ENCODE peak calls at places on chromosome 16, in five cellular contexts. O is heart right ventricle, K is NT2/D1, Z is IMR-90, A is tibial artery. V is an unnamed sample.

GRCh38 chr16:71564377-71564967 is 12.4 kb downstream of the TAT start:
- DNase-seq in A (no peak), O (peak; percentile 87), Z (no peak), K (no peak), V (no peak)

GRCh38 chr16:82514262-82514661 is 112.5 kb upstream of the CDH13 start:
- DNase-seq in A (no peak), K (no peak), Z (no peak), O (no peak), V (no peak)

GRCh38 chr16:67198238-67198734 is 645 bp upstream of the ELMO3 start:
- DNase-seq in Z (peak; percentile 29), A (no peak), K (no peak), O (no peak), V (no peak)

GRCh38 chr16:67723151-67723915 is 4.2 kb upstream of the GFOD2 start:
- DNase-seq in Z (peak; percentile 75), A (no peak), O (no peak), K (no peak), V (no peak)

GRCh38 chr16:89519881-89520280 is 11.7 kb downstream of the SPG7 start:
- DNase-seq in Z (no peak), A (no peak), O (no peak), K (no peak), V (no peak)

GRCh38 chr16:69330286-69331109 is at the start of gene PDF:
- DNase-seq in O (peak; percentile 95), A (peak; percentile 96), Z (peak; percentile 90), K (peak; percentile 92), V (peak; percentile 95)

GRCh38 chr16:85619089-85619850 is 6.1 kb downstream of the GSE1 start:
- DNase-seq in A (no peak), O (no peak), Z (no peak), K (no peak), V (no peak)

GRCh38 chr16:1787322-1788094 is 4.7 kb downstream of the NUBP2 start:
- DNase-seq in Z (no peak), O (peak; percentile 4), A (no peak), K (no peak), V (peak; percentile 11)

GRCh38 chr16:21277927-21278706 is at the start of gene CRYM:
- DNase-seq in O (peak; percentile 55), A (peak; percentile 43), K (no peak), Z (no peak), V (peak; percentile 71)

GRCh38 chr16:81486555-81487061 is 42.0 kb downstream of the CMIP start:
- DNase-seq in O (peak; percentile 52), K (no peak), Z (peak; percentile 28), A (peak; percentile 73), V (peak; percentile 54)

GRCh38 chr16:65767125-65767524 is 599.4 kb upstream of the CDH5 start:
- DNase-seq in K (no peak), A (no peak), Z (no peak), O (no peak), V (no peak)

GRCh38 chr16:47925811-47926460 is 229.9 kb downstream of the ABCC12 start:
- DNase-seq in A (no peak), O (no peak), K (no peak), Z (peak; percentile 28), V (no peak)

GRCh38 chr16:17469742-17470001 is 1.1 kb downstream of the XYLT1 start:
- DNase-seq in A (no peak), O (no peak), Z (no peak), K (no peak), V (no peak)

GRCh38 chr16:66658143-66658859 is 38.2 kb downstream of the CMTM4 start:
- DNase-seq in O (no peak), A (no peak), Z (no peak), K (no peak), V (no peak)

GRCh38 chr16:66695474-66695934 is 1.0 kb downstream of the CMTM4 start:
- DNase-seq in O (no peak), Z (no peak), A (no peak), K (no peak), V (no peak)

GRCh38 chr16:47136101-47136820 is 7.5 kb downstream of the NETO2 start:
- DNase-seq in A (no peak), Z (peak; percentile 45), O (peak; percentile 44), K (no peak), V (no peak)

GRCh38 chr16:50961944-50962343 is 189.1 kb downstream of the SALL1 start:
- DNase-seq in A (no peak), O (no peak), K (no peak), Z (no peak), V (no peak)

GRCh38 chr16:54282202-54282922 is 4.2 kb downstream of the IRX3 start:
- DNase-seq in Z (no peak), A (no peak), K (no peak), O (peak; percentile 55), V (peak; percentile 64)

GRCh38 chr16:54281535-54282201 is 4.9 kb downstream of the IRX3 start:
- DNase-seq in K (no peak), Z (no peak), A (no peak), O (no peak), V (no peak)

GRCh38 chr16:54283735-54284318 is 2.8 kb downstream of the IRX3 start:
- DNase-seq in A (no peak), O (no peak), K (no peak), Z (no peak), V (no peak)

GRCh38 chr16:54284319-54284930 is 2.2 kb downstream of the IRX3 start:
- DNase-seq in K (no peak), A (no peak), O (no peak), Z (no peak), V (no peak)

DNA sequence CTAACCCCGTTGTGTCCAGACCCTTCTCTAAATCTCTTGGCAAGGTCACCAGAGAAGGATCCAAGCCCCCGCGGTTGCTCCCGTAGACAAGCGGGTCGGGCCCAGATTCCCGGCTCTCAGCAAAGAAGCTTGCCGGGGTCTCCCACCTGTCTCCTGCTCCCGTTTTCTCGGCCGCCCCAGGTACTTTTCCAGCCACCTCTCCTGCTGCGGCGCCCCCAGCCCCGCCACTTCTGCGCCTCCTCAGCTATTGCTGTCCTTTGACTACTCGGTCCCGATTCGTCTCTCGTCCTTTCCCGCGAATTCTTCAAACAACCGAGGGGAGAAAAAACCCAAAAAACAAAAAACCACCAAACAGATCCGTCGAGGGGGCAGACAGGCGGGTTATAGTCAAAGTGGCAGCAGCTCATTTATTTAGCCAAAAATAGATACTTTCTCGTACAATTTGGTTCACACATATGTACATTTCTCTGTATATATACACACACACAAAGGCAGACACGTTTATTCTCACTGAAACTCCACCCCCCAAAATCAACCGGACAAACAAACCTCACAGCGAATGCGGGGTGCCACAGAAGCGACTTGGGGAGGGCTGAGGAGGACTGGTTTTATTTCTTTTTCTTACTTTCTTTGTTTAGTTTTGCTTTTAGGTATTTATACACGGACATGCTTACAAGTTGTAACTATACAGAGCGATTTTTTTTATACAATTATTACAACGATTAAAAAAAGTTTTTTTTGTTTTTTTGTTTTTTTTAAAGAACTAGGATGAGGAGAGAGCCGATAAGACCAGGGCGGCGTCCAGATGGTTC is 3.5 kb downstream of the IRX3 start:
- DNase-seq in A (no peak), Z (no peak), O (no peak), K (no peak), V (no peak)
- H3K4me3 ChIP-seq in A (no peak overlapping the region), Z (no peak overlapping the region), O (no peak overlapping the region), K (no peak overlapping the region), V (peak overlapping the region; percentile 83)

GRCh38 chr16:88070989-88071625 is 119.9 kb downstream of the BANP start:
- DNase-seq in A (no peak), Z (no peak), O (no peak), K (no peak), V (no peak)
- H3K36me3 ChIP-seq in A (peaks cover 43% of the 10 kb centered on the region), Z (peaks cover 29% of the 10 kb centered on the region), O (peaks cover 69% of the 10 kb centered on the region), K (peaks cover 68% of the 10 kb centered on the region), V (peaks cover 51% of the 10 kb centered on the region)

GRCh38 chr16:54928016-54928356 is 2.7 kb upstream of the IRX5 start:
- DNase-seq in Z (no peak), K (no peak), O (no peak), A (no peak), V (no peak)

GRCh38 chr16:54929090-54930033 is 1.3 kb upstream of the IRX5 start:
- DNase-seq in K (peak; percentile 98), Z (peak; percentile 94), O (peak; percentile 100), A (peak; percentile 99), V (peak; percentile 100)

GRCh38 chr16:54927125-54928015 is 3.3 kb upstream of the IRX5 start:
- DNase-seq in K (no peak), Z (no peak), O (no peak), A (no peak), V (no peak)

GRCh38 chr16:54930034-54930938 is at the start of gene IRX5:
- DNase-seq in K (peak; percentile 86), O (peak; percentile 91), Z (peak; percentile 81), A (peak; percentile 86), V (peak; percentile 91)

DNA sequence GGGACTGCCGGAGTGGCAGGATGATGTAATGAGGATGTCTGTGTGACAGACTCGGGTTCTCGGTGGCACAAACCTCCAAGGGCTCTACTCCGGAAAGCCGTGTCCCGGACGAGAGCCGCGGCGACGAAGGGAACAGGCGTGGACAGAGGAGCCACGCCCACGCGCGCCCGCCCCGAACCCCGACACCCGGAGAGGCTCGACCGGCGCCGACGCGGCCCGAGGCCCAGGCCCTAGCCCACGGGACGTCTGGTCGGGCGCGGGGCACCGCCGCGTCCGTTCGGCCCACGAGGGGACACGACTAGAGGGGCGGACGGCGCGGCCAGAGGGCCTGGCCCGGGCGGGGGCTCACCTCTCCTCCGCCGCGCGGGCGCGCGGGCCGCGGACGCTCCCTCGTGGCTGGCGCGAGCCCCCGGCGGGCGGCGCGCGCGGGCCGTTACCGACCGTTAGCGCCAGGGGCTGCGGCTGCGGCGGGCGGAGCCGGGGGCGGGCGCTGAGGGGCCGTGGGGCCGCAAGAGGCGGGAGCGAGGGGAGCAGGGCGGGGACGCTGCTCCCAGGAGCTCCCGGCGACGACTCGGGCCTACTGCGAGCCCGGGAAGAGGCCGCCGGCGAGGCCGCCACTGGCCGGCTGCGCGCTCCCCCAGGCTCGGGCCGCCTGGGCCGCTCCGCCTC is 2.1 kb upstream of the IRX5 start:
- DNase-seq in K (no peak), A (peak; percentile 69), Z (no peak), O (peak; percentile 77), V (peak; percentile 76)
- H3K4me3 ChIP-seq in K (peak overlapping the region; percentile 67), A (peak overlapping the region; percentile 69), Z (peak overlapping the region; percentile 53), O (peak overlapping the region; percentile 34), V (peak overlapping the region; percentile 85)

GRCh38 chr16:28167730-28168129 is 44.0 kb downstream of the XPO6 start:
- DNase-seq in Z (no peak), A (no peak), O (no peak), K (no peak), V (no peak)

GRCh38 chr16:28172331-28172730 is 39.4 kb downstream of the XPO6 start:
- DNase-seq in Z (no peak), A (no peak), O (no peak), K (no peak), V (no peak)

GRCh38 chr16:28166394-28167208 is 45.2 kb downstream of the XPO6 start:
- DNase-seq in K (no peak), Z (peak; percentile 81), A (no peak), O (no peak), V (no peak)

GRCh38 chr16:28167221-28167620 is 44.5 kb downstream of the XPO6 start:
- DNase-seq in A (no peak), O (no peak), Z (no peak), K (no peak), V (no peak)

DNA sequence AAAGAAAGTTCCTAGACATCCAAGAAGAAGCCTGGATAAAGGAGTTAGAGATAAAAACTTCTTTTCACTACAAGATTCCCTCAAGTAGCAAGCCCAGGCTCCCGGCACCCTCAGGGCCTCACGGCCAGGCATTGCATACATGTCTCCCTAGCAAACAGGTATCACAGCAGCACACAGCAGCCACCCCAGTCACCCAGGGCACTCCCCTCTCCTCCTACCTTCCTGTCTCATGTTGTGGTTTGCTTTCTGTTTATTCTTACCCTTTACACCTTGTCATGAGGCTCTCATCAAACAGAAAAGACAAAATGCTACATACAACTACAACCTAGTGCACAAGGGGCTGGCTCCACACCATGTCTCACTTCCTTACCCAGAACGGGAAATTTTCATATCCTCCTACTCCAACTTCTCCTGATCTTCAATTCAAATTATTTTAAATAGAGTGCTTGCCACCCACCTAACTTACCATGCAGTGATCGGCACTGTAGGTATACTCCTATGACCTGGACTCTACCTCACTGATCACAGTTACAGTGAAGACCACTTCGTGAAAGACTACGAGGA is 42.7 kb downstream of the XPO6 start:
- DNase-seq in O (no peak), K (no peak), A (no peak), Z (no peak), V (no peak)
- H3K36me3 ChIP-seq in O (peaks cover 92% of the 10 kb centered on the region), K (peaks cover 73% of the 10 kb centered on the region), A (peaks cover 57% of the 10 kb centered on the region), Z (peaks cover 46% of the 10 kb centered on the region), V (peaks cover 64% of the 10 kb centered on the region)

V was measured in left ventricle myocardium inferior.